ENCODE peak calls at places on chromosome 4, in ten cellular contexts. R, C, L, P, E, B, N, M, O and K are unnamed samples.

GRCh38 chr4:80454040-80454439 is 118.5 kb downstream of the CFAP299 start:
- DNase-seq in R (no peak), C (peak), L (no peak), P (no peak), E (no peak), B (no peak), N (no peak), M (no peak), O (no peak), K (no peak)

GRCh38 chr4:70902577-70903281 is 560 bp downstream of the MOB1B start:
- DNase-seq in R (no peak), C (peak), L (peak), P (peak), E (peak), B (no peak), N (no peak), M (peak), O (no peak), K (peak)

GRCh38 chr4:174358823-174359222 is 75.1 kb downstream of the CEP44 start:
- DNase-seq in R (no peak), C (peak), L (no peak), P (no peak), E (no peak), B (no peak), N (no peak), M (peak), O (no peak), K (no peak)

GRCh38 chr4:74501579-74501978 is 56.6 kb downstream of the AREG start:
- DNase-seq in R (no peak), C (peak), L (no peak), P (no peak), E (no peak), B (no peak), N (no peak), M (no peak), O (no peak), K (no peak)

GRCh38 chr4:7872264-7872771 is 67.3 kb downstream of the AFAP1 start:
- DNase-seq in R (no peak), C (peak), L (peak), P (no peak), E (peak), B (no peak), N (no peak), M (no peak), O (no peak), K (no peak)

GRCh38 chr4:105197777-105198176 is 51.1 kb downstream of the TET2 start:
- DNase-seq in R (no peak), C (no peak), L (no peak), P (no peak), E (no peak), B (no peak), N (no peak), M (no peak), O (no peak), K (no peak)

GRCh38 chr4:151000747-151001429 is 14.2 kb downstream of the LRBA start:
- DNase-seq in R (no peak), C (no peak), L (no peak), P (no peak), E (no peak), B (no peak), N (no peak), M (no peak), O (no peak), K (no peak)

GRCh38 chr4:125283702-125284279 is 31.0 kb upstream of the FAT4 start:
- DNase-seq in R (peak), C (peak), L (peak), P (no peak), E (no peak), B (no peak), N (no peak), M (peak), O (no peak), K (no peak)

GRCh38 chr4:44629280-44629866 is 22.1 kb downstream of the YIPF7 start:
- DNase-seq in R (peak), C (peak), L (peak), P (peak), E (no peak), B (peak), N (no peak), M (peak), O (peak), K (no peak)

GRCh38 chr4:123102897-123103489 is 180.6 kb upstream of the NUDT6 start:
- DNase-seq in R (peak), C (peak), L (peak), P (peak), E (no peak), B (no peak), N (no peak), M (peak), O (no peak), K (no peak)

GRCh38 chr4:8247047-8247930 is 22.3 kb upstream of the HTRA3 start:
- DNase-seq in R (no peak), C (no peak), L (peak), P (no peak), E (peak), B (no peak), N (no peak), M (no peak), O (no peak), K (peak)